ENCODE peak calls at places on chromosome 18, in six cellular contexts. P is left ventricle myocardium inferior; Q is effector memory CD4-positive, alpha-beta T cell; F is neural progenitor cell; M is endothelial cell of umbilical vein; U is right atrium auricular region. W is an unnamed sample. For H3K27me3 and H3K36me3, the result is how much of the 10 kb centered on the place peaks cover.

GRCh38 chr18:52288403-52289004 is 51.5 kb upstream of the DCC start:
- DNase-seq in F (peak), U (no peak), M (no peak), Q (no peak), P (no peak), W (peak)

GRCh38 chr18:36516726-36517125 is 219.2 kb downstream of the FHOD3 start:
- DNase-seq in U (no peak), Q (no peak), F (no peak), M (no peak), P (no peak), W (no peak)

GRCh38 chr18:11163668-11164067 is 14.3 kb upstream of the PIEZO2 start:
- DNase-seq in Q (no peak), F (peak), M (peak), U (no peak), P (peak), W (peak)

GRCh38 chr18:61554117-61554776 is 221.0 kb downstream of the CDH20 start:
- DNase-seq in P (no peak), M (no peak), F (no peak), Q (no peak), U (no peak), W (peak)

GRCh38 chr18:629303-630150 is 27.9 kb upstream of the TYMS start:
- DNase-seq in P (no peak), Q (no peak), F (no peak), M (no peak), U (no peak), W (no peak)

GRCh38 chr18:34787931-34788532 is 77.9 kb downstream of the DTNA start:
- DNase-seq in F (peak), Q (no peak), P (no peak), M (peak), U (no peak), W (peak)

GRCh38 chr18:22778996-22779395 is 154.1 kb upstream of the RBBP8 start:
- DNase-seq in M (no peak), U (no peak), Q (no peak), P (peak), F (no peak), W (no peak)

GRCh38 chr18:70142021-70142420 is 63.5 kb downstream of the RTTN start:
- DNase-seq in P (no peak), F (no peak), Q (no peak), U (no peak), M (no peak), W (no peak)

GRCh38 chr18:33820517-33821368 is 242.7 kb downstream of the ASXL3 start:
- DNase-seq in Q (no peak), F (peak), M (no peak), U (no peak), P (no peak), W (peak)

GRCh38 chr18:67735506-67735905 is 219.0 kb upstream of the DSEL start:
- DNase-seq in M (no peak), F (no peak), P (no peak), Q (no peak), U (no peak), W (no peak)

GRCh38 chr18:8218263-8218662 is 391.0 kb upstream of the RAB12 start:
- DNase-seq in P (no peak), F (peak), Q (no peak), M (no peak), U (no peak), W (no peak)

GRCh38 chr18:74454279-74454741 is 2.8 kb downstream of the DIPK1C start:
- DNase-seq in P (no peak), Q (no peak), F (peak), M (no peak), U (no peak), W (peak)

GRCh38 chr18:22765889-22766288 is 167.2 kb upstream of the RBBP8 start:
- DNase-seq in F (no peak), P (no peak), M (no peak), U (no peak), Q (no peak), W (no peak)

GRCh38 chr18:62210138-62210537 is 23.1 kb downstream of the RELCH start:
- DNase-seq in M (no peak), F (no peak), P (no peak), Q (no peak), U (no peak), W (no peak)

GRCh38 chr18:45890606-45891005 is 65.1 kb downstream of the SIGLEC15 start:
- DNase-seq in F (no peak), M (no peak), U (no peak), P (no peak), Q (no peak), W (no peak)

GRCh38 chr18:44651453-44651852 is 29.2 kb upstream of the SETBP1 start:
- DNase-seq in M (peak), U (no peak), F (no peak), Q (no peak), P (no peak), W (no peak)

GRCh38 chr18:25229080-25229479 is 122.9 kb downstream of the ZNF521 start:
- DNase-seq in F (no peak), U (no peak), M (peak), Q (no peak), P (no peak), W (no peak)

GRCh38 chr18:42798606-42799005 is 316.9 kb downstream of the RIT2 start:
- DNase-seq in M (no peak), U (no peak), F (peak), P (no peak), Q (no peak), W (no peak)

GRCh38 chr18:74497308-74497640 is 1.1 kb downstream of the CNDP2 start:
- DNase-seq in M (no peak), Q (no peak), U (no peak), F (no peak), P (no peak), W (no peak)

GRCh38 chr18:657998-658946 is 819 bp downstream of the TYMS start:
- DNase-seq in F (peak), U (peak), M (peak), P (peak), Q (peak), W (peak)

GRCh38 chr18:56217406-56217805 is 421.0 kb downstream of the TXNL1 start:
- DNase-seq in F (no peak), M (no peak), Q (no peak), U (no peak), P (no peak), W (no peak)

GRCh38 chr18:13680612-13681011 is 45.7 kb downstream of the FAM210A start:
- DNase-seq in U (no peak), M (no peak), F (peak), P (peak), Q (no peak), W (peak)

GRCh38 chr18:37124511-37124910 is 295.6 kb downstream of the KIAA1328 start:
- DNase-seq in F (no peak), P (no peak), Q (no peak), U (no peak), M (no peak), W (no peak)

GRCh38 chr18:62236252-62236651 is 49.2 kb downstream of the RELCH start:
- DNase-seq in F (no peak), P (no peak), U (no peak), Q (no peak), M (no peak), W (no peak)

GRCh38 chr18:8685914-8686216 is 19.5 kb upstream of the MTCL1 start:
- DNase-seq in Q (no peak), P (no peak), U (no peak), M (no peak), F (no peak), W (no peak)

GRCh38 chr18:62365420-62365819 is 40.3 kb downstream of the TNFRSF11A start:
- DNase-seq in P (no peak), M (no peak), Q (no peak), U (no peak), F (no peak), W (no peak)

GRCh38 chr18:51666717-51667320 is 469.3 kb upstream of the MEX3C start:
- DNase-seq in Q (no peak), U (no peak), M (no peak), F (peak), P (peak), W (no peak)

GRCh38 chr18:2609604-2610003 is 38.2 kb downstream of the NDC80 start:
- DNase-seq in Q (no peak), U (no peak), M (no peak), F (no peak), P (no peak), W (no peak)

GRCh38 chr18:37565985-37566478 is 434 bp upstream of the CELF4 start:
- DNase-seq in M (no peak), P (peak), Q (no peak), F (peak), U (no peak), W (peak)

GRCh38 chr18:48678237-48679115 is 139.6 kb downstream of the CTIF start:
- DNase-seq in U (no peak), M (no peak), Q (no peak), F (no peak), P (no peak), W (no peak)

DNA sequence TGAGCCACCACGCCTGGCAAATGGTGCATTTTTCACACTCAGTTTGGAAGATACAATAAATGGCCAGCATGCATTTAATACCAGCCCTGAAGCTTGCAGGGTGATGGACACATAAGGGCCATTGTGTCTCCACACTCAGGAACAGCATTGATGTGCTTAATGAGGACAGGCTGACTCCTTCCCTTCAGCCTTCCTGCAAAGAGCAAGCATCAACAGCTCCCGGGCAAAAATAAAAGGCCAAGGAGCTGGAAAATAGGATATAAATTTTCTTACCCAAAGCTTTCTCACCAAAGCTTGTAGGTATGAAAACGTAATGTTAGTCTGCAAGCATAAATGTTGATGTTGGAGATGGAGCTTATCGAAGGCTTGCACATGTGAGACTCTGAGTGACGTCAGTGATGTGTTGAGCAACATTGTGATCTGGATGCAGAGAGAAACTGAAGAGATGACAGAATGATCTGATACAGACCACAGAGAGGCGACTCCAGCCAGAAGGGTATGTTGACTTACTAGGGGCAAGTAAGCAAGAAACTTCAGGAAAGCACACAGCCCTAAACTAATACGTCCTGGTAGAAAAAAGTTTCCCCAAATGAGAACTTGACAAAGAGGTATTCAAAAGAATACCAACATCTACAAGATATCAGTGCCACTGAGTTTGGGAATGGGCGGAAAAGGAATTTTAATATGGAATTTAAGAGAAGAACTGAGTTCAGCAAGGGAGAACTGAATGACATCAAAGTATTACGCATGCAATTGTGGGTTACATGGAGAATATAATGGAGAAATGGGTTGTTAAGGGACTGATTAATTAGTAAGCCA is 256.5 kb downstream of the TGIF1 start:
- DNase-seq in P (no peak), U (no peak), F (no peak), M (no peak), Q (no peak), W (no peak)
- H3K27me3 ChIP-seq in P (under half), U (under half), F (under half), M (under half), Q (under half), W (under half)

GRCh38 chr18:76361219-76361618 is 133.8 kb downstream of the ZNF516 start:
- DNase-seq in P (no peak), M (no peak), U (no peak), F (no peak), Q (no peak), W (peak)
- H3K4me3 ChIP-seq in P (no peak), M (no peak), U (no peak), F (no peak), Q (no peak), W (no peak)

GRCh38 chr18:6021341-6022088 is 126.2 kb upstream of the TMEM200C start:
- DNase-seq in U (no peak), Q (no peak), F (no peak), P (no peak), M (no peak), W (no peak)
- H3K36me3 ChIP-seq in U (under half), Q (under half), F (under half), P (under half), M (under half), W (under half)

GRCh38 chr18:79962311-79962710 is 2.1 kb upstream of the HSBP1L1 start:
- DNase-seq in P (no peak), F (no peak), Q (no peak), U (no peak), M (no peak), W (no peak)
- H3K27me3 ChIP-seq in P (under half), F (half or more), Q (under half), U (under half), M (under half), W (half or more)

DNA sequence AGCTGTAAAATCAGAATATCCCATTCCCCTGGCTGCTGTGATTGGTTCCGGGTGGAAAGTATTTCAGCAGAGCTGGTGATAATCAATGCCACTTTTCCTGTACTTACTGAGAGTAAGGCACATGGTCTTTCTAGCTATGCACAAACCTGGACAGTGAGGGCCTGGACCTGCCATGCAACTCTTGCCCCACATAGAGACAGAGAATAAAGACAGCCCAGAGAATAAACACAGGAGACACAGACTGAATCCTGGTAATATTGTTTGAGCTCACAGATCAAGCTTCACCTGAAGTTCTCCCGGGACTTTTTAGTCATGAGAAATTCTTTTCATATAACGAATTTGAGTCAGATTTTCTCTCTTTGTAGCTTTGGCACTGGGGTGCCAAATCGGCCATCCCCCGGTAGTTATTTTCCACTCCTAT is 81.9 kb downstream of the ACAA2 start:
- DNase-seq in U (no peak), F (no peak), Q (no peak), M (no peak), P (no peak), W (no peak)
- H3K4me3 ChIP-seq in U (no peak), F (no peak), Q (no peak), M (no peak), P (no peak), W (no peak)

W was measured in H7.